ENCODE peak calls at places on chromosomes 3 and 15, in nine cellular contexts. W is smooth muscle cell of the brain vasculature; I is stimulated activated CD8-positive, alpha-beta memory T cell treated with anti-CD3 and anti-CD28 coated beads, Interleukin-4, amount 100 ng/mL, for 48 hours; H is GM23248; U is PC-3; E is body of pancreas; L is fibroblast of the aortic adventitia; S is WTC11; B is nucleus accumbens. C is an unnamed sample.

GRCh38 chr3:64464955-64465354 is 222.8 kb downstream of the ADAMTS9 start:
- DNase-seq in I (no peak), B (no peak), U (no peak), E (no peak), L (no peak), W (no peak), S (no peak), H (no peak), C (no peak)

GRCh38 chr3:67064105-67064504 is 66.0 kb downstream of the KBTBD8 start:
- DNase-seq in E (no peak), S (no peak), I (no peak), W (no peak), H (no peak), L (peak), B (no peak), U (no peak), C (peak)

GRCh38 chr3:67832807-67833206 is 178.4 kb upstream of the SUCLG2 start:
- DNase-seq in I (no peak), H (peak), U (peak), W (no peak), B (no peak), L (no peak), E (no peak), S (no peak), C (no peak)

GRCh38 chr3:27721717-27722564 is at the start of gene EOMES:
- DNase-seq in L (peak), H (peak), E (peak), B (no peak), W (no peak), S (peak), U (peak), I (peak), C (peak)

GRCh38 chr3:78322780-78323179 is 1282.9 kb downstream of the ROBO2 start:
- DNase-seq in H (no peak), I (no peak), U (no peak), L (no peak), B (no peak), S (no peak), E (no peak), W (no peak), C (no peak)

GRCh38 chr3:38000242-38000916 is 9.8 kb downstream of the VILL start:
- DNase-seq in L (no peak), S (peak), W (no peak), H (no peak), B (no peak), U (no peak), E (peak), I (no peak), C (no peak)

GRCh38 chr15:52683585-52683984 is 4.4 kb upstream of the ATOSA start:
- DNase-seq in E (no peak), H (no peak), W (no peak), S (no peak), B (no peak), L (no peak), U (no peak), I (no peak), C (no peak)

GRCh38 chr15:26729581-26729980 is 43.3 kb downstream of the GABRB3 start:
- DNase-seq in S (no peak), L (no peak), W (no peak), B (no peak), U (no peak), E (no peak), H (no peak), I (no peak), C (no peak)

GRCh38 chr3:127629462-127630403 is 748 bp downstream of the PODXL2 start:
- DNase-seq in W (no peak), E (peak), I (peak), H (peak), L (no peak), U (no peak), S (no peak), B (peak), C (no peak)

GRCh38 chr3:72242326-72242725 is 457.4 kb upstream of the PROK2 start:
- DNase-seq in H (no peak), E (no peak), I (no peak), S (no peak), W (no peak), L (no peak), B (no peak), U (no peak), C (no peak)

GRCh38 chr15:50506121-50506520 is 40.3 kb downstream of the USP50 start:
- DNase-seq in H (no peak), B (peak), W (no peak), L (no peak), U (no peak), S (peak), I (no peak), E (no peak), C (peak)

GRCh38 chr15:47975422-47975821 is 145.4 kb upstream of the SLC24A5 start:
- DNase-seq in W (no peak), S (no peak), U (no peak), I (no peak), H (no peak), B (no peak), E (no peak), L (no peak), C (no peak)

GRCh38 chr15:33910741-33911140 is 57.6 kb upstream of the CHRM5 start:
- DNase-seq in E (no peak), W (no peak), U (peak), L (peak), B (no peak), I (no peak), H (peak), S (no peak), C (no peak)

GRCh38 chr3:58051196-58051595 is 43.0 kb downstream of the FLNB start:
- DNase-seq in B (no peak), W (no peak), I (no peak), L (peak), E (no peak), H (peak), U (peak), S (no peak), C (peak)

GRCh38 chr3:32414527-32415202 is 23.0 kb downstream of the CMTM7 start:
- DNase-seq in S (no peak), U (peak), L (peak), I (peak), E (no peak), W (no peak), B (no peak), H (no peak), C (peak)

GRCh38 chr3:112034436-112034835 is at the start of gene TMPRSS7:
- DNase-seq in S (no peak), E (no peak), B (no peak), H (no peak), I (no peak), U (no peak), L (no peak), W (no peak), C (no peak)

GRCh38 chr3:138469869-138470268 is 35.5 kb downstream of the ESYT3 start:
- DNase-seq in U (no peak), B (no peak), E (no peak), I (no peak), H (no peak), L (no peak), W (no peak), S (no peak), C (no peak)

GRCh38 chr3:117074833-117075232 is 365.3 kb downstream of the TUSC7 start:
- DNase-seq in B (peak), S (no peak), E (no peak), I (no peak), L (no peak), H (peak), W (no peak), U (no peak), C (peak)

GRCh38 chr3:132356568-132356967 is 39.4 kb downstream of the ACP3 start:
- DNase-seq in I (no peak), H (no peak), B (no peak), S (no peak), E (no peak), L (no peak), U (no peak), W (no peak), C (no peak)

GRCh38 chr3:38985981-38986380 is 65.8 kb downstream of the SCN11A start:
- DNase-seq in B (no peak), H (peak), L (no peak), U (no peak), I (no peak), S (no peak), W (no peak), E (no peak), C (no peak)

GRCh38 chr3:64687781-64688515 is at the start of gene ADAMTS9:
- DNase-seq in E (peak), L (peak), U (no peak), I (no peak), S (peak), W (peak), H (peak), B (peak), C (peak)

GRCh38 chr3:100869787-100870186 is 123.4 kb downstream of the ABI3BP start:
- DNase-seq in L (peak), I (no peak), W (peak), H (peak), S (no peak), U (no peak), B (no peak), E (no peak), C (no peak)

GRCh38 chr15:55897560-55898336 is 95.7 kb downstream of the NEDD4 start:
- DNase-seq in H (peak), S (peak), E (peak), I (peak), B (no peak), L (peak), W (no peak), U (peak), C (peak)

GRCh38 chr3:138381950-138382715 is 33.8 kb downstream of the MRAS start:
- DNase-seq in L (peak), B (peak), H (peak), S (no peak), E (no peak), W (no peak), I (no peak), U (no peak), C (peak)

GRCh38 chr3:185371683-185372082 is 8.7 kb downstream of the MAP3K13 start:
- DNase-seq in W (no peak), L (no peak), H (no peak), U (no peak), E (no peak), I (no peak), S (no peak), B (no peak), C (no peak)

GRCh38 chr15:62524848-62525247 is 359.8 kb upstream of the C2CD4B start:
- DNase-seq in B (no peak), I (no peak), L (no peak), E (no peak), H (peak), S (no peak), W (no peak), U (peak), C (peak)

GRCh38 chr3:39804951-39805350 is 4.5 kb upstream of the MYRIP start:
- DNase-seq in S (no peak), H (peak), E (no peak), L (peak), B (no peak), W (no peak), I (no peak), U (no peak), C (peak)

GRCh38 chr15:85337398-85338074 is 42.9 kb upstream of the AKAP13 start:
- DNase-seq in E (no peak), U (no peak), B (no peak), I (no peak), W (no peak), S (no peak), H (peak), L (no peak), C (no peak)

GRCh38 chr3:23421811-23422510 is 218.8 kb downstream of the UBE2E2 start:
- DNase-seq in S (no peak), W (no peak), U (no peak), H (peak), E (no peak), B (no peak), I (no peak), L (no peak), C (no peak)

GRCh38 chr3:111903067-111903511 is 44.0 kb downstream of the PHLDB2 start:
- DNase-seq in H (peak), U (peak), E (no peak), S (no peak), B (no peak), L (peak), W (no peak), I (no peak), C (peak)

GRCh38 chr3:38551026-38551832 is 55.1 kb downstream of the EXOG start:
- DNase-seq in U (no peak), B (no peak), E (no peak), W (no peak), I (peak), L (no peak), S (no peak), H (no peak), C (no peak)

GRCh38 chr3:64158334-64158733 is 66.9 kb downstream of the PRICKLE2 start:
- DNase-seq in U (peak), S (no peak), B (no peak), W (no peak), E (peak), I (no peak), L (peak), H (peak), C (peak)